ENCODE peak calls at places on chromosome 9, in nine cellular contexts. V is ovary, J is stomach, I is heart left ventricle, A is IMR-90, S is K562, B is Peyer's patch, X is adrenal gland, H is A549. N is an unnamed sample.

GRCh38 chr9:136645903-136646754 is 16.6 kb upstream of the EGFL7 start:
- DNase-seq in V (no peak), J (peak; percentile 64), I (peak; percentile 88), A (no peak), S (peak; percentile 88), B (peak; percentile 59), X (peak; percentile 67), H (no peak), N (no peak)

GRCh38 chr9:99859395-99859980 is 37.8 kb downstream of the NR4A3 start:
- DNase-seq in V (no peak), J (no peak), I (no peak), A (peak; percentile 42), S (no peak), B (no peak), X (no peak), H (no peak), N (no peak)

GRCh38 chr9:113581865-113582697 is 118.6 kb downstream of the RGS3 start:
- DNase-seq in V (peak; percentile 83), J (peak; percentile 84), I (peak; percentile 81), A (peak; percentile 84), S (no peak), B (peak; percentile 80), X (peak; percentile 93), H (no peak), N (no peak)

GRCh38 chr9:114989600-114990410 is 59.4 kb upstream of the TNFSF8 start:
- DNase-seq in V (no peak), J (no peak), I (no peak), A (no peak), S (no peak), B (no peak), X (no peak), H (no peak), N (peak; percentile 91)

GRCh38 chr9:38626006-38626405 is 5.6 kb upstream of the ANKRD18A start:
- DNase-seq in V (no peak), J (no peak), I (no peak), A (no peak), S (no peak), B (no peak), X (no peak), H (no peak), N (no peak)

GRCh38 chr9:137163101-137163661 is 6.7 kb downstream of the LRRC26 start:
- DNase-seq in V (no peak), J (no peak), I (no peak), A (no peak), S (peak; percentile 68), B (peak; percentile 61), X (no peak), H (peak; percentile 78), N (no peak)

GRCh38 chr9:38376266-38376665 is 16.2 kb upstream of the ALDH1B1 start:
- DNase-seq in V (no peak), J (no peak), I (no peak), A (no peak), S (no peak), B (no peak), X (no peak), H (no peak), N (no peak)

GRCh38 chr9:125586173-125586512 is 120.9 kb downstream of the MAPKAP1 start:
- DNase-seq in V (no peak), J (no peak), I (no peak), A (no peak), S (no peak), B (no peak), X (no peak), H (no peak), N (no peak)

GRCh38 chr9:18463991-18464390 is 10.0 kb upstream of the ADAMTSL1 start:
- DNase-seq in V (no peak), J (no peak), I (no peak), A (peak; percentile 72), S (no peak), B (no peak), X (no peak), H (no peak), N (no peak)

GRCh38 chr9:90142580-90142979 is 500.0 kb downstream of the DIRAS2 start:
- DNase-seq in V (no peak), J (peak; percentile 74), I (peak; percentile 17), A (peak; percentile 25), S (peak; percentile 7), B (no peak), X (peak; percentile 51), H (peak; percentile 48), N (no peak)

GRCh38 chr9:110340306-110340705 is 2.6 kb upstream of the TXNDC8 start:
- DNase-seq in V (no peak), J (no peak), I (no peak), A (no peak), S (no peak), B (no peak), X (no peak), H (peak; percentile 27), N (no peak)

GRCh38 chr9:120242397-120242796 is 337.6 kb downstream of the CDK5RAP2 start:
- DNase-seq in V (no peak), J (no peak), I (no peak), A (no peak), S (no peak), B (no peak), X (no peak), H (no peak), N (no peak)

GRCh38 chr9:76296561-76297276 is 97.5 kb downstream of the RFK start:
- DNase-seq in V (peak; percentile 34), J (no peak), I (no peak), A (no peak), S (no peak), B (no peak), X (no peak), H (no peak), N (no peak)

GRCh38 chr9:37415011-37415719 is 7.3 kb upstream of the GRHPR start:
- DNase-seq in V (peak; percentile 67), J (peak; percentile 79), I (peak; percentile 45), A (peak; percentile 73), S (peak; percentile 88), B (peak; percentile 65), X (peak; percentile 78), H (peak; percentile 87), N (no peak)

DNA sequence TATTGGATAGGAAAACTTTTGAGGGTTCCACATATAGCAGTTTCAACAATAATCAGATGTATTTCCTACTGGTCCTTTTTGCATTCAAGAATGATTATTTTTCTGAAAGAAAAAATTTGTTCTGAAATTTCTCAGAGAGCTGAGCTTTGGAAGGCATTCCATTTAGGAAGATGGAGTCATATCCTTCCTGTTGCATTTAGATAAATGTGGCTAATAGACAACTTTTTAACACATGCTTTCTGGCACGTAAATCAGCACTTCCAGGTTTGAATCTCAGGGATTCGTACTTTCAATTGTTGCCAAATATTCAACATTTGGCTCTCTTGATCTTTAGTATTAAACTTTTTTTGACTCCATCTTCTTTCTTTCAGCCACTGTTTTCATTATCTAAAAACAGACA is 24.8 kb upstream of the TLR4 start:
- DNase-seq in V (no peak), J (no peak), I (no peak), A (no peak), S (no peak), B (no peak), X (no peak), H (no peak), N (no peak)
- H3K4me3 ChIP-seq in V (no peak overlapping the region), J (no peak overlapping the region), I (peak overlapping the region; percentile 9), A (no peak overlapping the region), S (no peak overlapping the region), B (no peak overlapping the region), X (peak overlapping the region; percentile 12), H (no peak overlapping the region), N (no peak overlapping the region)

GRCh38 chr9:129486496-129487306 is 134.2 kb downstream of the C9orf50 start:
- DNase-seq in V (peak; percentile 75), J (peak; percentile 79), I (peak; percentile 87), A (peak; percentile 57), S (no peak), B (no peak), X (peak; percentile 83), H (peak; percentile 82), N (no peak)
- TF ChIP-seq POLR2A in V (no peak), J (no peak), I (peak; percentile 42), A (no peak), S (no peak), B (no peak), X (peak; percentile 18), H (no peak), N (no peak)

DNA sequence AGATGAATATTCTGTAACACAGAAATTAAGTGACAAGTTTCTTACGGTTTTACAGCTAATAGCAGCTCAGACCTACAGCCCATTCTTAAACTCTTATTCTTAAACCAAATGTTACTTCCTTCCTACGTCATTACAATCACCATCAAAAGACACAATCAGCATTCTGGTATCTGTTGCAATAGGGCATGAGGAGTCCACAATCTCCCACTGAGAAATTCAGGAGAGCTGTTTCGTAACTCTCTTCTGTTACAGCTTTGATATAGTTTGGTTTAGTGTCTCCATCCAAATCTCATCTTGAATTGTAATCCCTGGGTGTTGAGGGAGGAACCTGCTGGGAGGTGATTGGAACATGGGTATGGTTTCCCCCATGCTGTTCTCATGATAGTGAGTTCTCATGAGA is 163.4 kb downstream of the GAS1 start:
- DNase-seq in V (no peak), J (no peak), I (no peak), A (peak; percentile 90), S (no peak), B (no peak), X (no peak), H (no peak), N (peak; percentile 29)
- H3K4me3 ChIP-seq in V (no peak overlapping the region), J (no peak overlapping the region), I (no peak overlapping the region), A (no peak overlapping the region), S (no peak overlapping the region), B (no peak overlapping the region), X (no peak overlapping the region), H (no peak overlapping the region), N (no peak overlapping the region)

GRCh38 chr9:97243606-97244005 is 63.9 kb upstream of the CCDC180 start:
- DNase-seq in V (no peak), J (no peak), I (no peak), A (no peak), S (no peak), B (no peak), X (no peak), H (no peak), N (no peak)

GRCh38 chr9:97237311-97237786 is 70.1 kb upstream of the CCDC180 start:
- DNase-seq in V (no peak), J (no peak), I (no peak), A (no peak), S (peak; percentile 26), B (no peak), X (no peak), H (no peak), N (no peak)

DNA sequence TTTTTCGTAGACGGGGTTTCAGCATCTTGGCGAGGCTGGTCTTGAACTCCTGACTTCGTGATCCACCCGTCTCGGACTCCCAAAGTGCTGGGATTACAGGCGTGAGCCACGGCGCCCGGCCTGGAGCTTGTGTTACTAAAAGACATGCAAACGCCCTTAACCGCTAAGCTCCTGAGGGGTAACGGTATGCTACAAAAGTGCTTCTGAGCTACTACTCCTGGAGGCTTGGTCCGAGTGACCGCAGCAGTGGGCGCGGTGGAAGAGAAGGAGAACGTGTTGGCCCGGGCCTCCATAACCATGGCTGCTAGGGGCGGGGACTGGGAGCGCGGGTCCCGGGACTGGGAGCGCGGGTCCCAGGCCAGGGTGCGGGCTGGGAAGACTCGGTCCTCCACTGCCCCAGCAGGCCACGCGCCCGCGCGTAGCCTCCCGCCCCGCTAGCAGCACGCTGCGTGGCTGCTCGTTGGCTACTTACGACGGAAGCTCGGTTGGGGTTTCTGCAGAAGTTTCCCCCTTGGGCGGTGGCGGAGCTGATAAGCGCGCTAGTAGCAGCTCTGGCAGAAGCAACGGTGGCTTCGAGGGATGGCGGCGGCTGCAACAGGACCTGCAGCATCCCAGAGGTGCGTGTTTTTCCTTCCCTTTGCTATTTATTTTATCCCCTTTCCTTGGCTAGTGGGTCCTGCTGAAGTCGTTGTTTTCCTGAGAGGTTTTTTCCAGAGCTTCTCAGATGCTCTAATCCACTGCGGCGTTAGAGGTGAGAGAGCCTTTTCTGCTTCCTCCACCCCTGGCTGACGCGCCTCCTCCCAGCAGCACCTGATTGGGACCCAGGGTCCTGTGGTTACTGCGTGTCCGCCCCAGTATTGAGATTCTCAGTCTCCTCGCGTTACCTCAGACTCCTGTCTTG is 69.3 kb upstream of the CCDC180 start:
- DNase-seq in V (peak; percentile 63), J (peak; percentile 76), I (peak; percentile 84), A (peak; percentile 67), S (peak; percentile 84), B (peak; percentile 85), X (peak; percentile 87), H (peak; percentile 88), N (peak; percentile 96)
- TF ChIP-seq POLR2A in V (no peak), J (no peak), I (peak; percentile 29), A (no peak), S (peak; percentile 92), B (peak; percentile 25), X (no peak), H (peak; percentile 42), N (no peak)

N was measured in esophagus muscularis mucosa.